ENCODE peak calls at places on chromosomes 13 and 19, in four cellular contexts. D, T, N and H are unnamed samples.

GRCh38 chr19:10290876-10291553 is 1.3 kb downstream of the ICAM5 start:
- DNase-seq in N (peak; percentile 61), T (peak; percentile 73), D (peak; percentile 73), H (peak; percentile 26)

GRCh38 chr13:76285463-76285862 is 600.7 kb downstream of the KCTD12 start:
- DNase-seq in D (no peak), N (no peak), T (no peak), H (no peak)

GRCh38 chr13:29954082-29955043 is 103.9 kb upstream of the UBL3 start:
- DNase-seq in N (no peak), D (no peak), T (peak; percentile 56), H (no peak)

GRCh38 chr13:70408865-70409264 is 300.6 kb upstream of the KLHL1 start:
- DNase-seq in D (no peak), N (no peak), T (no peak), H (no peak)

GRCh38 chr19:45179063-45179847 is 671 bp downstream of the BLOC1S3 start:
- DNase-seq in N (peak; percentile 60), T (peak; percentile 57), D (peak; percentile 62), H (no peak)

GRCh38 chr13:98565726-98566577 is 11.0 kb downstream of the STK24 start:
- DNase-seq in D (peak; percentile 69), T (no peak), N (peak; percentile 47), H (no peak)

GRCh38 chr13:36819811-36820140 is 754 bp downstream of the RFXAP start:
- DNase-seq in T (peak; percentile 53), N (peak; percentile 74), D (no peak), H (peak; percentile 19)

GRCh38 chr13:110798595-110798994 is 85.1 kb downstream of the ING1 start:
- DNase-seq in T (no peak), N (no peak), D (no peak), H (no peak)

GRCh38 chr19:7349961-7350711 is 1.4 kb downstream of the ARHGEF18 start:
- DNase-seq in T (peak; percentile 35), D (no peak), N (no peak), H (no peak)

GRCh38 chr19:3849092-3849491 is 19.7 kb downstream of the ZFR2 start:
- DNase-seq in T (peak; percentile 67), N (peak; percentile 77), D (no peak), H (peak; percentile 83)

GRCh38 chr13:112956516-112957294 is 12.3 kb upstream of the MCF2L start:
- DNase-seq in T (no peak), N (no peak), D (no peak), H (no peak)

GRCh38 chr13:113783966-113784644 is 25.1 kb downstream of the TMEM255B start:
- DNase-seq in N (no peak), T (no peak), D (no peak), H (no peak)

GRCh38 chr13:99124695-99125334 is 75.8 kb upstream of the UBAC2 start:
- DNase-seq in N (no peak), D (no peak), T (peak; percentile 17), H (no peak)

GRCh38 chr19:28984315-28984714 is 228.6 kb downstream of the UQCRFS1 start:
- DNase-seq in T (no peak), N (no peak), D (no peak), H (no peak)

GRCh38 chr13:27631156-27631555 is 9.5 kb downstream of the POLR1D start:
- DNase-seq in T (no peak), N (no peak), D (no peak), H (no peak)

GRCh38 chr19:35513975-35514809 is 743 bp upstream of the DMKN start:
- DNase-seq in N (peak; percentile 63), T (no peak), D (no peak), H (no peak)

GRCh38 chr13:52800856-52801255 is 47.6 kb downstream of the PCDH8 start:
- DNase-seq in T (no peak), N (no peak), D (no peak), H (no peak)

GRCh38 chr13:106768991-106769390 is 201.1 kb upstream of the ARGLU1 start:
- DNase-seq in T (no peak), D (no peak), N (peak; percentile 66), H (no peak)

GRCh38 chr19:39546599-39546998 is 6.6 kb upstream of the EID2 start:
- DNase-seq in D (no peak), N (no peak), T (peak; percentile 12), H (no peak)

GRCh38 chr19:47609885-47610545 is 1.1 kb downstream of the BICRA start:
- DNase-seq in N (peak; percentile 77), T (peak; percentile 63), D (peak; percentile 55), H (peak; percentile 52)

GRCh38 chr19:485583-486236 is 10.6 kb upstream of the MADCAM1 start:
- DNase-seq in T (no peak), N (peak; percentile 73), D (no peak), H (peak; percentile 72)

GRCh38 chr13:99086149-99086868 is 108.4 kb upstream of the DOCK9 start:
- DNase-seq in T (peak; percentile 76), D (peak; percentile 58), N (peak; percentile 83), H (no peak)

GRCh38 chr13:71304861-71305260 is 562.1 kb downstream of the DACH1 start:
- DNase-seq in D (no peak), N (no peak), T (no peak), H (no peak)

GRCh38 chr19:1248454-1249297 is at the start of gene MIDN:
- DNase-seq in T (peak; percentile 81), D (peak; percentile 90), N (peak; percentile 94), H (no peak)

GRCh38 chr13:80224468-80224867 is 116.5 kb downstream of the SPRY2 start:
- DNase-seq in N (no peak), D (no peak), T (no peak), H (no peak)

GRCh38 chr13:21427741-21428140 is 31.4 kb downstream of the ZDHHC20 start:
- DNase-seq in D (no peak), N (no peak), T (no peak), H (no peak)

GRCh38 chr13:95300625-95301134 is 571 bp downstream of the ABCC4 start:
- DNase-seq in T (peak; percentile 74), D (peak; percentile 66), N (peak; percentile 82), H (peak; percentile 85)

GRCh38 chr13:107296804-107297203 is 728.9 kb upstream of the ARGLU1 start:
- DNase-seq in T (no peak), N (no peak), D (no peak), H (no peak)

GRCh38 chr13:114019367-114019766 is 45.5 kb upstream of the C13orf46 start:
- DNase-seq in N (no peak), T (peak; percentile 64), D (no peak), H (no peak)

GRCh38 chr13:44304433-44304725 is 69.2 kb upstream of the SERP2 start:
- DNase-seq in T (no peak), N (no peak), D (no peak), H (no peak)

GRCh38 chr13:32783067-32783466 is 196.8 kb downstream of the PDS5B start:
- DNase-seq in T (peak; percentile 16), N (no peak), D (no peak), H (no peak)

GRCh38 chr13:107209811-107210210 is 641.9 kb upstream of the ARGLU1 start:
- DNase-seq in T (no peak), N (no peak), D (no peak), H (no peak)

GRCh38 chr19:41626278-41626677 is 596 bp downstream of the CEACAM4 start:
- DNase-seq in D (no peak), N (no peak), T (no peak), H (no peak)

GRCh38 chr13:114074671-114075315 is 57.6 kb downstream of the RASA3 start:
- DNase-seq in D (no peak), N (no peak), T (no peak), H (no peak)

GRCh38 chr13:51619614-51620013 is 35.4 kb downstream of the WDFY2 start:
- DNase-seq in N (no peak), D (no peak), T (peak; percentile 23), H (no peak)

GRCh38 chr13:44755872-44756271 is 179.7 kb upstream of the TSC22D1 start:
- DNase-seq in N (no peak), T (no peak), D (no peak), H (no peak)

GRCh38 chr19:13398780-13399726 is 107.2 kb downstream of the CACNA1A start:
- DNase-seq in N (no peak), D (no peak), T (no peak), H (no peak)